ENCODE peak calls at places on chromosomes 13 and 19, in seven cellular contexts. W is lower lobe of right lung, V is fibroblast of the aortic adventitia, U is left ventricle myocardium inferior, X is upper lobe of left lung, J is tibial nerve, O is Peyer's patch. G is an unnamed sample.

GRCh38 chr19:47110521-47111080 is 3.0 kb downstream of the ZC3H4 start:
- DNase-seq in U (no peak), O (no peak), X (no peak), J (no peak), W (no peak), V (no peak), G (no peak)

GRCh38 chr13:50286376-50286775 is 271.1 kb downstream of the KCNRG start:
- DNase-seq in O (no peak), U (no peak), W (no peak), V (no peak), X (no peak), J (no peak), G (no peak)

GRCh38 chr13:36536546-36536945 is 104.3 kb downstream of the CCNA1 start:
- DNase-seq in W (no peak), V (no peak), U (no peak), O (no peak), J (no peak), X (no peak), G (no peak)

GRCh38 chr19:36748431-36749275 is 24.0 kb downstream of the ZNF850 start:
- DNase-seq in W (no peak), O (no peak), U (no peak), J (no peak), V (no peak), X (no peak), G (no peak)

GRCh38 chr19:33064117-33064777 is 441 bp downstream of the RHPN2 start:
- DNase-seq in W (peak; percentile 73), V (peak; percentile 10), O (peak; percentile 79), X (peak; percentile 90), U (no peak), J (no peak), G (no peak)

GRCh38 chr19:18716857-18717256 is 33.4 kb downstream of the CRTC1 start:
- DNase-seq in J (no peak), W (no peak), X (no peak), O (no peak), V (no peak), U (no peak), G (no peak)

GRCh38 chr13:59531571-59532091 is 632.1 kb downstream of the DIAPH3 start:
- DNase-seq in O (no peak), J (peak; percentile 75), W (peak; percentile 67), X (no peak), V (peak; percentile 83), U (peak; percentile 85), G (peak; percentile 26)

GRCh38 chr13:39452834-39453233 is 150.2 kb downstream of the LHFPL6 start:
- DNase-seq in J (no peak), O (no peak), W (no peak), U (no peak), X (no peak), V (no peak), G (no peak)

GRCh38 chr13:75978815-75979214 is 342.7 kb downstream of the LMO7 start:
- DNase-seq in O (no peak), U (no peak), W (no peak), J (no peak), V (no peak), X (no peak), G (no peak)

GRCh38 chr13:29948246-29948645 is 97.8 kb upstream of the UBL3 start:
- DNase-seq in J (no peak), V (no peak), O (no peak), W (no peak), U (no peak), X (no peak), G (no peak)

GRCh38 chr19:3131168-3131567 is 4.7 kb upstream of the GNA15 start:
- DNase-seq in V (no peak), X (peak; percentile 82), W (no peak), U (no peak), O (no peak), J (no peak), G (no peak)

GRCh38 chr13:59982631-59983382 is 180.9 kb downstream of the DIAPH3 start:
- DNase-seq in O (no peak), W (no peak), V (peak; percentile 41), U (no peak), X (no peak), J (no peak), G (no peak)

GRCh38 chr19:5773276-5773675 is 11.3 kb downstream of the PRR22 start:
- DNase-seq in J (no peak), U (no peak), O (no peak), W (no peak), X (no peak), V (no peak), G (no peak)

GRCh38 chr13:43664700-43665191 is 122.0 kb downstream of the ENOX1 start:
- DNase-seq in O (peak; percentile 53), V (peak; percentile 70), W (no peak), X (no peak), U (peak; percentile 16), J (no peak), G (peak; percentile 57)

GRCh38 chr13:90968510-90968909 is 379.0 kb upstream of the MIR17HG start:
- DNase-seq in W (no peak), O (no peak), J (no peak), U (no peak), V (no peak), X (no peak), G (no peak)

GRCh38 chr19:19439083-19439482 is 33.6 kb downstream of the GATAD2A start:
- DNase-seq in O (no peak), X (no peak), J (no peak), V (no peak), W (no peak), U (no peak), G (no peak)

GRCh38 chr19:7461841-7462629 is 26.8 kb downstream of the PEX11G start:
- DNase-seq in V (no peak), O (no peak), J (no peak), W (no peak), U (no peak), X (peak; percentile 60), G (no peak)

GRCh38 chr13:70812481-70812880 is 704.2 kb upstream of the KLHL1 start:
- DNase-seq in X (no peak), U (no peak), W (no peak), J (no peak), O (no peak), V (no peak), G (no peak)

GRCh38 chr13:64910061-64910460 is 2320.1 kb downstream of the PCDH9 start:
- DNase-seq in O (no peak), W (no peak), J (no peak), X (no peak), U (no peak), V (no peak), G (no peak)

GRCh38 chr19:13834308-13834790 is 39.1 kb downstream of the ZSWIM4 start:
- DNase-seq in J (no peak), V (no peak), U (no peak), O (no peak), W (no peak), X (no peak), G (no peak)

GRCh38 chr19:961866-962620 is 22.1 kb upstream of the WDR18 start:
- DNase-seq in J (no peak), U (no peak), W (no peak), O (no peak), X (no peak), V (peak; percentile 53), G (no peak)

GRCh38 chr13:106612688-106613087 is 44.8 kb upstream of the ARGLU1 start:
- DNase-seq in W (peak; percentile 65), X (no peak), J (peak; percentile 90), U (peak; percentile 66), V (peak; percentile 62), O (no peak), G (no peak)

GRCh38 chr19:50460161-50460765 is 16.0 kb upstream of the EMC10 start:
- DNase-seq in V (peak; percentile 43), W (no peak), J (no peak), O (no peak), U (no peak), X (no peak), G (no peak)
- H3K4me3 ChIP-seq in V (no peak overlapping the region), W (no peak overlapping the region), J (no peak overlapping the region), O (no peak overlapping the region), U (no peak overlapping the region), X (no peak overlapping the region), G (no peak overlapping the region)

GRCh38 chr19:42204684-42205083 is 12.8 kb downstream of the DEDD2 start:
- DNase-seq in X (no peak), V (no peak), U (no peak), O (no peak), W (no peak), J (no peak), G (no peak)
- TF ChIP-seq CTCF in X (no peak), V (no peak), U (no peak), O (no peak), W (no peak), J (no peak), G (no peak)

DNA sequence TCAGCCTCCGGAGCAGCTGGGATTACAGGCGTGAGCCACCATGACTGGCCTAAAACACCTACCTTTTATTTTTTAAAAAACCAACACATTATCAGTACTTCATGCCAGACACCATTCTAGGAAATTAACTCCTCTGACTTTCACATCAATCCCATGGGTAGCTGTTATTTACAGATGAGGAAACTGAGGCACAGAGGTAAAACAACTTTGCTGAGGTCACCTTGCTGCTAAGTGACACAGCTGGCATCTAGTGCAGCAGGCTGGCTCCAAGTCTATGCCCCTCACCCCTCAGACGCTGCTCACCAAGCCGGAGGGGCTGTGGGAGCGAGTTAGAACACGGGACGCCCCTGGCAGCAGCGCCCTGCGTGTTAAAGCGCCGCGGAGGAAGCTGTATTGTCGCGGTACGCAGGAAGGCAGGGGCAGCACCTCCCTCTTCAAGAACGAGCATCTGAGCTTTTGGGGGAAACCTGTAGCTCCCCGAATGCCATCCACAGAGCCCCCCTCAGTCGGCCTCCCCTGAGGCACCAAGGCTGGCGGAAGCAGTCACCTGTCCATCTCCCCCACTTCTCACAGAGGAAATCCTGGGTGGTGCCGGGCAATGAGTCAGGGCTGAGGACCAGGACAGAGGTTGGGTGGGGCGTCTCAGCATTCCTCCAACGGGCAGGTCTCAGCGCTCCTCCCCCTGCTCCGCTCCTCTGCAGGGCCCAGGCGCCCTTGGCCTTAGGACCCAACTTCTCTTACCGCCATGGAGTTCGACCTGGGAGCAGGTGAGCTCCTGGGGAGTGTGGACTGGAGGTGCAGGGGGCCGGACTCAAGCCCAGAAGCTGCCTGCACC is at the start of gene C19orf33:
- DNase-seq in U (peak; percentile 32), V (no peak), J (no peak), X (peak; percentile 58), O (peak; percentile 94), W (peak; percentile 88), G (no peak)
- H3K4me3 ChIP-seq in U (peak within 1 kb of the TSS; percentile 51), V (no peak within 1 kb of the TSS), J (peak within 1 kb of the TSS; percentile 46), X (peak within 1 kb of the TSS; percentile 41), O (peak within 1 kb of the TSS; percentile 34), W (peak within 1 kb of the TSS; percentile 53), G (no peak within 1 kb of the TSS)

DNA sequence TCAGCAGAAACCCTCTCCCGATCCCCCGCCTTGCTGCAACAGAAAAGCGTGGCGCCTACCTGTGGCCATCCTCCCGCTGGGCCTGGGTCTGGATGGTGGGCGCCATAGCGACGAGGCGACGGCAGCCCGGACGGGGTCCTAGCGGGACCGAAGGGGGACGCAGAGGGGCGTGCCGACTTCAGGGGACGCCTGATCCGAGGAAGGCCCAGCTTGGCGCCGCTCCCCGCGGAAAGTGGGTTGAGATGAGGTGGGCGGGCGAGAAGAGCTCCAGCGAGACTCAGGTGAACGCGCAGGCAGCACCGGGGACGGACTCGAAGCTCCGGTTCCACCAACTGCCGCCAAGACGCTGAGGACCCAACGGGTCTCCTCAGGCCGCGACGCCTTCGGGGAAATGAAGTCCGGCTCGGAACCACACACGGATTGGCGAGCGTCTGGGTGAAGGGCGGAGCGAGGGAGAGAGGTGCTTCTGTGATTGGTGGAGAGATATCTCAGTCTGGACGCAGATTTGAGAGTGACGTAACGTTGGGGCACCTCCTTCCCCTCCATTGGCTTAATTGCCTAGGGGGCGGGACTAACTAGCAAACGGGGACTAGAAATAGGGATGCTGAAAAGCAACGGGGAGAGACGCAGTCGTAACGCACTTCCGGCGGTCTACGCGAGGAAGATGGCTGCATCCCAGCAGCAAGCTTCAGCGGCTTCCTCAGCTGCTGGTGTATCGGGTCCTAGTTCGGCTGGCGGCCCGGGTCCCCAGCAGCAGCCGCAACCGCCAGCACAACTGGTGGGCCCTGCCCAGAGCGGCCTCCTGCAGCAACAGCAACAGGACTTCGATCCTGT is at the start of the genes MED29 and PAF1:
- DNase-seq in U (peak; percentile 96), V (peak; percentile 100), J (peak; percentile 99), O (peak; percentile 97), W (peak; percentile 97), X (peak; percentile 93), G (peak; percentile 97)
- TF ChIP-seq CTCF in U (no peak), V (no peak), J (no peak), O (peak; percentile 6), W (no peak), X (peak; percentile 34), G (no peak)